ENCODE peak calls at places on chromosomes 2 and 18, in six cellular contexts. N, L, Q, J, R and W are unnamed samples.
A peak's percentile ranks its signal among the peaks of the same experiment; 100 is the strongest.

GRCh38 chr18:75502286-75502685 is 74.8 kb upstream of the SMIM21 start:
- DNase-seq in N (no peak), L (no peak), Q (no peak), J (no peak), R (no peak), W (no peak)

GRCh38 chr2:77028032-77028600 is 494.1 kb downstream of the LRRTM4 start:
- DNase-seq in Q (no peak), N (no peak), J (no peak), L (no peak), R (no peak), W (no peak)

GRCh38 chr2:209525834-209526281 is 102.0 kb downstream of the MAP2 start:
- DNase-seq in L (no peak), J (no peak), R (no peak), N (no peak), Q (no peak), W (no peak)

GRCh38 chr18:2535419-2535910 is 35.8 kb downstream of the METTL4 start:
- DNase-seq in J (no peak), Q (no peak), N (no peak), L (no peak), R (no peak), W (no peak)

GRCh38 chr2:165287083-165287778 is 48.0 kb downstream of the SCN2A start:
- DNase-seq in R (no peak), L (no peak), Q (no peak), N (no peak), J (no peak), W (no peak)

GRCh38 chr2:218022851-218023530 is 20.2 kb upstream of the TNS1 start:
- DNase-seq in N (no peak), L (no peak), J (no peak), R (peak; percentile 16), Q (peak; percentile 11), W (peak; percentile 10)

GRCh38 chr2:71787108-71787415 is 333.7 kb downstream of the DYSF start:
- DNase-seq in J (no peak), N (peak; percentile 8), L (peak; percentile 23), Q (no peak), R (no peak), W (no peak)

GRCh38 chr18:80252136-80252535 is 4.8 kb upstream of the PARD6G start:
- DNase-seq in L (no peak), R (no peak), J (no peak), N (no peak), Q (no peak), W (no peak)

GRCh38 chr18:111292-112014 is 46.9 kb upstream of the USP14 start:
- DNase-seq in J (peak; percentile 76), R (peak; percentile 79), Q (peak; percentile 58), N (peak; percentile 62), L (no peak), W (peak; percentile 91)

GRCh38 chr2:142041105-142041504 is 89.7 kb downstream of the LRP1B start:
- DNase-seq in J (no peak), Q (no peak), N (no peak), L (no peak), R (no peak), W (no peak)

GRCh38 chr2:66446178-66446860 is 11.4 kb downstream of the MEIS1 start:
- DNase-seq in N (no peak), L (no peak), Q (peak; percentile 76), J (peak; percentile 55), R (no peak), W (peak; percentile 87)

GRCh38 chr18:9433616-9434239 is 41.6 kb upstream of the RALBP1 start:
- DNase-seq in Q (no peak), N (no peak), R (no peak), J (no peak), L (no peak), W (no peak)

GRCh38 chr2:160278889-160279196 is 78.8 kb upstream of the ITGB6 start:
- DNase-seq in J (no peak), N (no peak), L (no peak), Q (no peak), R (no peak), W (no peak)

GRCh38 chr18:9947248-9947647 is 33.4 kb downstream of the VAPA start:
- DNase-seq in N (no peak), Q (no peak), R (no peak), L (no peak), J (no peak), W (no peak)

GRCh38 chr2:43748333-43748732 is 25.5 kb upstream of the DYNC2LI1 start:
- DNase-seq in L (no peak), N (no peak), Q (no peak), R (no peak), J (no peak), W (no peak)

GRCh38 chr2:62577994-62578836 is 72.2 kb upstream of the TMEM17 start:
- DNase-seq in N (no peak), J (no peak), L (no peak), Q (no peak), R (peak; percentile 65), W (no peak)

GRCh38 chr2:22970991-22971390 is 414.0 kb upstream of the KLHL29 start:
- DNase-seq in J (no peak), Q (no peak), R (no peak), L (no peak), N (no peak), W (no peak)

GRCh38 chr2:191582355-191582754 is 95.6 kb upstream of the NABP1 start:
- DNase-seq in R (peak; percentile 51), Q (no peak), J (no peak), N (no peak), L (no peak), W (no peak)

GRCh38 chr2:127014630-127015029 is 92.3 kb downstream of the BIN1 start:
- DNase-seq in N (no peak), J (no peak), R (peak; percentile 73), Q (no peak), L (no peak), W (no peak)

GRCh38 chr2:71898851-71899681 is 248.6 kb downstream of the CYP26B1 start:
- DNase-seq in R (no peak), Q (no peak), J (no peak), N (no peak), L (peak; percentile 42), W (no peak)

GRCh38 chr18:62529597-62529996 is 6.8 kb downstream of the ZCCHC2 start:
- DNase-seq in L (no peak), J (no peak), R (no peak), N (no peak), Q (no peak), W (no peak)

GRCh38 chr2:222239091-222239490 is 59.7 kb downstream of the PAX3 start:
- DNase-seq in L (no peak), Q (no peak), R (no peak), N (no peak), J (no peak), W (no peak)
- H3K4me1 ChIP-seq in L (peaks cover 9% of the 10 kb centered on the region), Q (no peaks in the 10 kb centered on the region), R (no peaks in the 10 kb centered on the region), N (no peaks in the 10 kb centered on the region), J (no peaks in the 10 kb centered on the region), W (peaks cover 5% of the 10 kb centered on the region)

GRCh38 chr18:44740000-44740399 is 59.3 kb downstream of the SETBP1 start:
- DNase-seq in J (no peak), R (peak; percentile 62), N (no peak), L (no peak), Q (no peak), W (peak; percentile 73)

GRCh38 chr18:44742126-44742525 is 61.4 kb downstream of the SETBP1 start:
- DNase-seq in R (no peak), N (no peak), Q (no peak), J (no peak), L (no peak), W (no peak)

GRCh38 chr18:44742741-44743311 is 62.1 kb downstream of the SETBP1 start:
- DNase-seq in R (no peak), N (peak; percentile 50), Q (peak; percentile 36), J (no peak), L (no peak), W (no peak)

GRCh38 chr18:44741070-44741469 is 60.4 kb downstream of the SETBP1 start:
- DNase-seq in N (no peak), Q (no peak), L (no peak), J (no peak), R (no peak), W (no peak)

GRCh38 chr18:44741551-44741950 is 60.9 kb downstream of the SETBP1 start:
- DNase-seq in Q (no peak), J (no peak), N (no peak), L (no peak), R (no peak), W (no peak)
- TF ChIP-seq CTCF in Q (no peak), J (no peak), N (no peak), L (no peak), R (no peak), W (no peak)

GRCh38 chr2:57902578-57902977 is 144.0 kb upstream of the VRK2 start:
- DNase-seq in Q (no peak), N (no peak), L (no peak), J (no peak), R (no peak), W (no peak)

GRCh38 chr2:57894353-57894752 is 152.3 kb upstream of the VRK2 start:
- DNase-seq in L (no peak), J (no peak), R (no peak), Q (no peak), N (no peak), W (no peak)

DNA sequence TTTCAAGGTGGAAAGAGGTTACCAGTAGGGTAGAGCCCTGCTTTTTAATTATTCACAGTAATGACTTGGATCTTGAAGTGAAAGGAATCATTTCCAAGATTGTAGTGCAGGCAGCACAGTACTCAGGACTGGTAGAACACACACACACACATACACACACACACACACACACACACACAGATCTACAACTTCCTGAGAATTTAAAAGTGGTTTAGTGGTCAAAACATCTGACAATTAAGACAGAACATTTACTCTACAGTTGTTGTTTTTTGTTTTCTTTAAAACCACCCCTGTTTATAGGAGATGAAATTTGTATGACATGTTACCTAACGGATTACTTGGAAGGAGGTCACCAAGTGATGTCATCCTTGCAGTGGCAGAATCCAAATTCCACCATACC is 146.7 kb upstream of the VRK2 start:
- DNase-seq in Q (no peak), L (no peak), N (no peak), R (no peak), J (no peak), W (no peak)
- H3K36me3 ChIP-seq in Q (no peaks in the 10 kb centered on the region), L (no peaks in the 10 kb centered on the region), N (no peaks in the 10 kb centered on the region), R (no peaks in the 10 kb centered on the region), J (no peaks in the 10 kb centered on the region), W (no peaks in the 10 kb centered on the region)

GRCh38 chr2:172430027-172430426 is 2.6 kb downstream of the ITGA6 start:
- DNase-seq in R (no peak), N (no peak), Q (no peak), J (no peak), L (no peak), W (no peak)

GRCh38 chr2:172431993-172432392 is 4.6 kb downstream of the ITGA6 start:
- DNase-seq in N (no peak), L (no peak), R (no peak), Q (no peak), J (no peak), W (no peak)

GRCh38 chr2:172433169-172433568 is 5.8 kb downstream of the ITGA6 start:
- DNase-seq in R (no peak), Q (no peak), J (no peak), L (no peak), N (no peak), W (no peak)

GRCh38 chr2:172430671-172431070 is 3.3 kb downstream of the ITGA6 start:
- DNase-seq in Q (no peak), J (no peak), N (no peak), L (no peak), R (no peak), W (no peak)

DNA sequence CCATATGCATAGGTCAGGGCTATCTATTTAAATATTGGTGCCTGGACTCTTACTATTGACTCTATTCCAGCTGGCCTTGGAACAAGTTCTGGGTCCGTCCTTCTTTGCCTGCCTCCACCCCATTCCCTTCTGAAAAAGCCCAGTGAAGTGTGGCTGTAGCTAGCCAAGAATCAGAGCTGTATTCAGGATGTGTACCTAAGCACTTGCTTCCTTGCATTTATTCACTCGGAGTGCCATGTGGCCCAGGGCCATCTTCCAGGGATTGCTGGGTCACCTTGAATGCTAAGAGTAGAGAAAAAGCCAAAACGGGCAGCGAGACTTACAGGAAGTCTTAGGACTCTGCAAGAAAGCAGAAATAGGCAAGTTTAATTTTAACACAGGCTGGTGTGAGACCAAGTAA is 4.0 kb downstream of the ITGA6 start:
- DNase-seq in Q (no peak), N (peak; percentile 58), L (no peak), J (no peak), R (no peak), W (peak; percentile 75)
- H3K4me1 ChIP-seq in Q (no peaks in the 10 kb centered on the region), N (peaks cover 17% of the 10 kb centered on the region), L (peaks cover 41% of the 10 kb centered on the region), J (peaks cover 53% of the 10 kb centered on the region), R (peaks cover 61% of the 10 kb centered on the region), W (peaks cover 61% of the 10 kb centered on the region)